ENCODE peak calls at places on chromosomes 4 and X, in four cellular contexts. P is GM23338, D is mesendoderm, E is mammary epithelial cell. S is an unnamed sample. For H3K79me2, the result is how much of the 10 kb centered on the place peaks cover.

GRCh38 chr4:141605425-141605856 is 30.9 kb upstream of the IL15 start:
- DNase-seq in E (no peak), D (no peak), P (no peak), S (no peak)

GRCh38 chr4:40055379-40055872 is 1.2 kb upstream of the N4BP2 start:
- DNase-seq in E (no peak), D (no peak), P (no peak), S (no peak)

GRCh38 chrX:116318672-116319071 is 117.7 kb upstream of the SLC6A14 start:
- DNase-seq in D (no peak), E (peak), P (no peak), S (peak)

GRCh38 chrX:13747836-13748235 is 13.3 kb downstream of the OFD1 start:
- DNase-seq in P (peak), D (peak), E (peak), S (peak)

GRCh38 chr4:83217721-83218522 is 66.7 kb downstream of the COQ2 start:
- DNase-seq in D (no peak), P (no peak), E (no peak), S (peak)

GRCh38 chrX:134374294-134374693 is 85.7 kb upstream of the HPRT1 start:
- DNase-seq in E (peak), P (no peak), D (no peak), S (no peak)

GRCh38 chr4:8261851-8262535 is 7.6 kb upstream of the HTRA3 start:
- DNase-seq in P (no peak), E (no peak), D (no peak), S (no peak)

GRCh38 chr4:110091426-110091825 is 107.0 kb downstream of the ELOVL6 start:
- DNase-seq in P (no peak), E (peak), D (no peak), S (peak)

GRCh38 chrX:10090319-10090718 is 66.5 kb upstream of the CLCN4 start:
- DNase-seq in D (no peak), P (no peak), E (no peak), S (no peak)

GRCh38 chr4:76781698-76782595 is 116.0 kb downstream of the SOWAHB start:
- DNase-seq in D (peak), E (peak), P (no peak), S (peak)

GRCh38 chr4:152310223-152310622 is 225.7 kb downstream of the FBXW7 start:
- DNase-seq in P (peak), D (peak), E (peak), S (peak)

GRCh38 chrX:134338527-134338926 is 101.5 kb downstream of the CCDC160 start:
- DNase-seq in D (no peak), E (no peak), P (no peak), S (no peak)

GRCh38 chrX:15146515-15146914 is 123.4 kb downstream of the ASB9 start:
- DNase-seq in E (no peak), P (peak), D (peak), S (no peak)

GRCh38 chr4:147985376-147985775 is 253.5 kb downstream of the ARHGAP10 start:
- DNase-seq in E (no peak), D (no peak), P (no peak), S (no peak)

GRCh38 chr4:8029689-8030088 is 90.0 kb upstream of the AFAP1 start:
- DNase-seq in D (peak), P (no peak), E (peak), S (peak)

GRCh38 chr4:148986951-148987350 is 544.7 kb upstream of the NR3C2 start:
- DNase-seq in E (peak), D (no peak), P (no peak), S (peak)

GRCh38 chr4:57110635-57111546 is 706 bp upstream of the IGFBP7 start:
- DNase-seq in P (peak), D (peak), E (peak), S (peak)

GRCh38 chr4:2322801-2323200 is 60.9 kb upstream of the MXD4 start:
- DNase-seq in P (no peak), E (no peak), D (no peak), S (no peak)

GRCh38 chrX:16023790-16024734 is 99.3 kb upstream of the GRPR start:
- DNase-seq in P (no peak), D (no peak), E (peak), S (peak)

GRCh38 chr4:184826315-184827266 is 823 bp upstream of the ACSL1 start:
- DNase-seq in D (no peak), E (no peak), P (peak), S (no peak)

GRCh38 chr4:6230827-6231662 is 30.7 kb upstream of the JAKMIP1 start:
- DNase-seq in P (no peak), E (no peak), D (no peak), S (no peak)

GRCh38 chr4:137471895-137472294 is 60.4 kb downstream of the PCDH18 start:
- DNase-seq in D (no peak), E (peak), P (no peak), S (no peak)

GRCh38 chr4:154946113-154946512 is 165.0 kb downstream of the RBM46 start:
- DNase-seq in D (no peak), E (no peak), P (no peak), S (no peak)

GRCh38 chrX:77493677-77494553 is 46.7 kb downstream of the FGF16 start:
- DNase-seq in D (peak), E (peak), P (peak), S (peak)

GRCh38 chrX:3451566-3451965 is 105.1 kb upstream of the MXRA5 start:
- DNase-seq in E (no peak), D (no peak), P (no peak), S (no peak)

GRCh38 chr4:124123181-124123580 is 589.4 kb downstream of the ANKRD50 start:
- DNase-seq in P (no peak), E (peak), D (no peak), S (no peak)

GRCh38 chr4:122099896-122100295 is 52.2 kb upstream of the BLTP1 start:
- DNase-seq in D (no peak), P (no peak), E (no peak), S (no peak)

GRCh38 chr4:41181037-41181436 is 33.3 kb downstream of the APBB2 start:
- DNase-seq in E (no peak), P (no peak), D (no peak), S (no peak)
- H3K79me2 ChIP-seq in E (half or more), P (half or more), D (under half), S (under half)

DNA sequence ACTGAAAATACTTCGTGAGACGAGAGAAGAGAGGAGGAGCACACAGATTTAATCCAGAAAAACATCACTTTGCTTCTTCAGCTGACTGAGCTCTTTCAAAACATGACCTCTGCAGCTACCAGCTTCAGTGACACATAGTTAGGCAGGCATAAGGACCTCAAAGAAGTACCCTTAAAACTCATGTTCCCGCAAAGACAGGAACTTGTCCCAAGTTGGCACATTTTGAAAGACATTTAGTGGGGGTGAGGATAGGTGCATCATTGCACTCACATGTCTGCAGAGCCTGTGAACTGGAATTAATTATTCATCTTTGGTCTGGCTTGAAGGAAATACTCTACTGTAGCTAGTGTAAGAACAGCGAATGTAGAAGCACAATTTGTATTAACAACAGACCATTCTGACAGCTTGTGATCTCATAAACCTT is 221.8 kb downstream of the MGST2 start:
- DNase-seq in D (no peak), P (no peak), E (peak), S (no peak)
- H3K4me2 ChIP-seq in D (no peak), P (peak), E (peak), S (no peak)

GRCh38 chr4:15878011-15878410 is 60.5 kb downstream of the FGFBP1 start:
- DNase-seq in E (no peak), P (no peak), D (peak), S (no peak)
- H3K79me2 ChIP-seq in E (under half), P (under half), D (under half), S (under half)

GRCh38 chrX:65463550-65463949 is 71.0 kb downstream of the LAS1L start:
- DNase-seq in D (peak), P (peak), E (no peak), S (no peak)
- H3K4me2 ChIP-seq in D (no peak), P (peak), E (no peak), S (no peak)

DNA sequence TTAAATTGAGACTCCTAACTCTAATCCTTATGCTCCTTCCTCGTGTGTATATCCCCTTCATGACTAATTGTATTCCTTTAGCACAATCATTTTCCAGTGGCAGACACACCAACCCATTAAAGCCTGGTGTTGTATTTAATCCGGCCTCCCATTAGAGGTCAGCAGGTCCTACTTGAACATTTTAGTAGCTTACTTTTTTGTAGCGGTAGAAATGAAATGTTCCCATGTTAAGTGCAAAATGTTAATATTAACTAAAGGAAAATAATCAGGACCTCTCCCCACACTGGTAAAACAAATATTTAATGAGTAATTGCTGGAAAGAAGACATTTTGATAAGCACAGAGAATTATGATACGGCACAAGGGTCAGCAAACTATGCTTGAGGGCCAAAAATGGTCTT is 3.4 kb downstream of the RAB33B start:
- DNase-seq in E (no peak), D (no peak), P (no peak), S (no peak)
- H3K79me2 ChIP-seq in E (half or more), D (under half), P (half or more), S (half or more)

GRCh38 chrX:147914609-147915008 is 2.9 kb downstream of the FMR1 start:
- DNase-seq in D (no peak), P (no peak), E (no peak), S (no peak)

GRCh38 chrX:147913570-147913969 is 1.9 kb downstream of the FMR1 start:
- DNase-seq in D (no peak), P (no peak), E (no peak), S (no peak)

GRCh38 chrX:147920161-147920666 is 8.5 kb downstream of the FMR1 start:
- DNase-seq in E (no peak), P (peak), D (peak), S (no peak)

GRCh38 chrX:147916375-147916968 is 4.8 kb downstream of the FMR1 start:
- DNase-seq in P (no peak), D (no peak), E (no peak), S (no peak)

GRCh38 chrX:147917700-147918694 is 6.3 kb downstream of the FMR1 start:
- DNase-seq in D (no peak), E (no peak), P (no peak), S (no peak)
- H3K4me2 ChIP-seq in D (no peak), E (no peak), P (no peak), S (no peak)

DNA sequence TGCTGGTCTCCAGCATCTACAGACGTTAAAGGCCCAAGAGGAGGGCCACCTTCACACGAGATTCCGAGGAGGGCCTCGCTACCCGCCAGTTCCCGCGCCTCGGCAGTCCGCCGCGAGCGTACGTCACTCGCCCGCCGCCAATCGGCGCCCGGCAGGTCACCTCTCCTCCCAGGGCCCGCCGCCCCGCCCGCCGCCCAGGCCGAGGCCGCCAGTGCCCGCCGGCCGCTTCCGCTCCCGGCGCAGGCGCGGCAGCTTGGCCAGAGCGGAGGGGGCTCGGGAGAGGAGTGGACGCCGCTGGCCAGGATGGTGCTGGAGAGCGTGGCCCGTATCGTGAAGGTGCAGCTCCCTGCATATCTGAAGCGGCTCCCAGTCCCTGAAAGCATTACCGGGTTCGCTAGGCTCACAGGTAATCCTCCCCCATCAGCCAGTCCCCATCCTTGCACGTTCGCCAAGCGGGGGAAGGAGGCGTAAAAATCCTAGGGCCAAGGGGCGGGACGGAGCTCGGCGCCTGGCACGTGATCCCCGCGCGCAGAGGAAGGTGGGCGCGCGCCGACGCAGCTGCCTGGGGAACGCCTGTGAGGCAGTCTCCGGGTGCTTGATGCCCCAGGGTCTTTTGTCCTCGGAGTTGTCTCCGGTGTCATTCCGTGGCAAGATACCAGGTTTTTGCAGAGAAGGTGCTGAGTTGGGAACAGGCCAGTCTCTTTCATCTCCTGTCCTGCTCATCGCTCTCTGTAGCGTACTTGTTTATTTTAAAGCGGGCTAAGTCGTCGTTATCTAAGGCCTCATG is at the start of gene CISD2:
- DNase-seq in P (peak), D (peak), E (peak), S (peak)
- H3K79me2 ChIP-seq in P (half or more), D (under half), E (half or more), S (half or more)

DNA sequence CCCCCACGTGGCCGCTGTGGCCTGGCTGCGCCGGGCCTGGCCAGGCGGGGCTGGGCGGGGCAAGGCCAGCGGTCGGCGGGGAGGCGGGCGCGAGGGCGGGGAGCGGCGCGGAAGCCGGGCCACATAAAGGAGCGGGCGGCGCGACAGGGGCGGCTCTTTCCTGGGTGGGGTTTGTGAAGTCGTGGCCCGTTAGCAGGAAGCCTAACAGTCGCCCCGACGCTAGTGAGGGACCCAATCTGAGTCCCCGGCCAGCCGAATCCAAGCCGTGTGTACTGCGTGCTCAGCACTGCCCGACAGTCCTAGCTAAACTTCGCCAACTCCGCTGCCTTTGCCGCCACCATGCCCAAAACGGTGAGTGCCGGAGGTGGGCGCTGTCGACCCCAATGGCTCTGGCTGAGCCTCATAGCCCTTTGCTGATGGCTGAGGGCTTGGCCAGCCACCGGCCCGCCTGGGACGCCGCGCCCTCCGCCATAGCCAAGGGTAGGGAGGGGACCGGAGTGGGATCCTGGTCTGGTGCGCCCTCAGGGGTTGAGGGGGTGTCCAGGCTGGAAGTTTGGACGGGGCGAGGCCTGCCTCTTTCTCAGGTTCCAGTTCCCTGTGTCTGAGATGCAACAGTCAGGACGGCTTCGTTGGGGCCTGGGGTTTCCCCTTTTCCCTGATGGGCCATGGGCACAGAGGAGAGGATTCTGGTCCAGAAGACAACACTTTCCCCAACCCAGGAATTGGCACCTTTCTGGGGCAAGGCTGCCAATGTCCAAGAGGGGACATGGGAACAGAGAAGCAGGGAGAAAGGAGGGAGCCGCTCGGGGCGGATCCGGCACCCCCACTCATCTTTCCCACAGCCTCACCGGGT is at the start of gene MSN:
- DNase-seq in D (peak), E (peak), P (peak), S (no peak)
- H3K4me2 ChIP-seq in D (peak), E (peak), P (peak), S (peak)

S was measured in PC-9.